ENCODE peak calls at places on chromosomes 11 and 22, in seven cellular contexts. Z, L, X, S, R, C and Y are unnamed samples.

GRCh38 chr11:106397787-106398355 is 320.4 kb downstream of the AASDHPPT start:
- DNase-seq in Z (no peak), L (no peak), X (no peak), S (no peak), R (peak), C (no peak), Y (no peak)

GRCh38 chr11:76095891-76096290 is 110.4 kb downstream of the WNT11 start:
- DNase-seq in Z (no peak), L (no peak), X (no peak), S (no peak), R (no peak), C (no peak), Y (no peak)

GRCh38 chr22:48459859-48460823 is 1367.5 kb downstream of the BRD1 start:
- DNase-seq in Z (no peak), L (no peak), X (no peak), S (no peak), R (no peak), C (no peak), Y (no peak)

GRCh38 chr11:132123854-132124835 is 753.7 kb downstream of the NTM start:
- DNase-seq in Z (no peak), L (no peak), X (no peak), S (no peak), R (no peak), C (no peak), Y (no peak)

GRCh38 chr11:12016246-12016645 is 7.8 kb upstream of the DKK3 start:
- DNase-seq in Z (no peak), L (no peak), X (no peak), S (no peak), R (no peak), C (no peak), Y (no peak)

GRCh38 chr11:57307666-57308270 is 17.0 kb downstream of the TNKS1BP1 start:
- DNase-seq in Z (no peak), L (no peak), X (no peak), S (no peak), R (no peak), C (no peak), Y (no peak)

GRCh38 chr22:49091917-49092545 is 735.6 kb downstream of the BRD1 start:
- DNase-seq in Z (no peak), L (no peak), X (peak), S (no peak), R (no peak), C (no peak), Y (no peak)

GRCh38 chr11:82869657-82870056 is 30.6 kb downstream of the PRCP start:
- DNase-seq in Z (no peak), L (peak), X (no peak), S (no peak), R (no peak), C (no peak), Y (no peak)

GRCh38 chr11:86182976-86183584 is 61.5 kb upstream of the EED start:
- DNase-seq in Z (peak), L (no peak), X (no peak), S (no peak), R (no peak), C (peak), Y (no peak)

GRCh38 chr11:65859134-65859811 is 960 bp upstream of the MUS81 start:
- DNase-seq in Z (peak), L (peak), X (peak), S (peak), R (peak), C (peak), Y (peak)

GRCh38 chr11:47241740-47242400 is 6.7 kb downstream of the ACP2 start:
- DNase-seq in Z (no peak), L (peak), X (no peak), S (no peak), R (no peak), C (no peak), Y (no peak)

GRCh38 chr11:358129-358805 is 11.0 kb upstream of the B4GALNT4 start:
- DNase-seq in Z (no peak), L (no peak), X (no peak), S (no peak), R (no peak), C (no peak), Y (no peak)

GRCh38 chr11:130454495-130455262 is 6.2 kb downstream of the ADAMTS15 start:
- DNase-seq in Z (no peak), L (no peak), X (no peak), S (no peak), R (no peak), C (no peak), Y (no peak)

GRCh38 chr11:105168457-105168856 is 28.9 kb upstream of the CARD18 start:
- DNase-seq in Z (no peak), L (peak), X (no peak), S (no peak), R (no peak), C (no peak), Y (no peak)

GRCh38 chr22:39250131-39250530 is 5.3 kb upstream of the PDGFB start:
- DNase-seq in Z (no peak), L (no peak), X (no peak), S (no peak), R (no peak), C (no peak), Y (no peak)

GRCh38 chr11:124863137-124863825 is 2.0 kb upstream of the ROBO3 start:
- DNase-seq in Z (no peak), L (peak), X (no peak), S (no peak), R (no peak), C (no peak), Y (no peak)